ENCODE peak calls at places on chromosomes 16 and 17, in five cellular contexts. One of them, this sample, is unnamed.

GRCh38 chr16:468072-468821 is 42.8 kb downstream of the RAB11FIP3 start:
- DNase-seq in neuronal stem cell: no peak
- DNase-seq in mucosa of descending colon: no peak
- DNase-seq in fibroblast of mammary gland: no peak
- DNase-seq in cardiac muscle cell: no peak
- DNase-seq in this sample: no peak

GRCh38 chr16:68658258-68658973 is 13.3 kb downstream of the CDH3 start:
- DNase-seq in neuronal stem cell: no peak
- DNase-seq in fibroblast of mammary gland: peak; percentile 50
- DNase-seq in mucosa of descending colon: peak; percentile 35
- DNase-seq in cardiac muscle cell: peak; percentile 60
- DNase-seq in this sample: peak; percentile 64

GRCh38 chr17:61834610-61835009 is 28.7 kb downstream of the BRIP1 start:
- DNase-seq in fibroblast of mammary gland: no peak
- DNase-seq in neuronal stem cell: no peak
- DNase-seq in mucosa of descending colon: no peak
- DNase-seq in cardiac muscle cell: no peak
- DNase-seq in this sample: no peak

GRCh38 chr17:73787721-73788051 is 143.4 kb upstream of the SDK2 start:
- DNase-seq in fibroblast of mammary gland: no peak
- DNase-seq in neuronal stem cell: peak; percentile 27
- DNase-seq in mucosa of descending colon: no peak
- DNase-seq in cardiac muscle cell: no peak
- DNase-seq in this sample: no peak

GRCh38 chr17:74960739-74961342 is 11.7 kb downstream of the HID1 start:
- DNase-seq in fibroblast of mammary gland: peak; percentile 15
- DNase-seq in mucosa of descending colon: peak; percentile 81
- DNase-seq in cardiac muscle cell: peak; percentile 54
- DNase-seq in neuronal stem cell: no peak
- DNase-seq in this sample: peak; percentile 18

GRCh38 chr16:54282202-54282922 is 4.2 kb downstream of the IRX3 start:
- DNase-seq in mucosa of descending colon: peak; percentile 54
- DNase-seq in fibroblast of mammary gland: peak; percentile 29
- DNase-seq in neuronal stem cell: peak; percentile 70
- DNase-seq in cardiac muscle cell: peak; percentile 62
- DNase-seq in this sample: peak; percentile 20

GRCh38 chr17:71828182-71828596 is 292.6 kb upstream of the SOX9 start:
- DNase-seq in fibroblast of mammary gland: no peak
- DNase-seq in neuronal stem cell: peak; percentile 97
- DNase-seq in cardiac muscle cell: peak; percentile 17
- DNase-seq in mucosa of descending colon: no peak
- DNase-seq in this sample: peak; percentile 93

GRCh38 chr17:66307257-66307656 is 4.8 kb downstream of the PRKCA start:
- DNase-seq in cardiac muscle cell: no peak
- DNase-seq in neuronal stem cell: no peak
- DNase-seq in mucosa of descending colon: no peak
- DNase-seq in fibroblast of mammary gland: no peak
- DNase-seq in this sample: no peak

GRCh38 chr16:17629936-17630335 is 159.2 kb upstream of the XYLT1 start:
- DNase-seq in cardiac muscle cell: no peak
- DNase-seq in mucosa of descending colon: no peak
- DNase-seq in neuronal stem cell: no peak
- DNase-seq in fibroblast of mammary gland: no peak
- DNase-seq in this sample: no peak

GRCh38 chr16:13036600-13036999 is 135.2 kb downstream of the SHISA9 start:
- DNase-seq in fibroblast of mammary gland: peak; percentile 34
- DNase-seq in neuronal stem cell: peak; percentile 65
- DNase-seq in cardiac muscle cell: peak; percentile 23
- DNase-seq in mucosa of descending colon: peak; percentile 69
- DNase-seq in this sample: peak; percentile 47

GRCh38 chr17:28711723-28712036 is at the start of gene PROCA1:
- DNase-seq in cardiac muscle cell: no peak
- DNase-seq in mucosa of descending colon: no peak
- DNase-seq in neuronal stem cell: no peak
- DNase-seq in fibroblast of mammary gland: no peak
- DNase-seq in this sample: no peak

GRCh38 chr17:78548725-78549124 is 28.5 kb downstream of the DNAH17 start:
- DNase-seq in fibroblast of mammary gland: no peak
- DNase-seq in neuronal stem cell: no peak
- DNase-seq in cardiac muscle cell: no peak
- DNase-seq in mucosa of descending colon: no peak
- DNase-seq in this sample: no peak

GRCh38 chr17:1504866-1505265 is 11.5 kb downstream of the INPP5K start:
- DNase-seq in cardiac muscle cell: no peak
- DNase-seq in fibroblast of mammary gland: no peak
- DNase-seq in mucosa of descending colon: no peak
- DNase-seq in neuronal stem cell: no peak
- DNase-seq in this sample: no peak

GRCh38 chr16:35146031-35146710 is 1686.8 kb downstream of the TP53TG3F start:
- DNase-seq in fibroblast of mammary gland: no peak
- DNase-seq in neuronal stem cell: no peak
- DNase-seq in cardiac muscle cell: no peak
- DNase-seq in mucosa of descending colon: no peak
- DNase-seq in this sample: no peak

GRCh38 chr17:81641825-81642489 is 5.0 kb downstream of the TSPAN10 start:
- DNase-seq in neuronal stem cell: no peak
- DNase-seq in fibroblast of mammary gland: peak; percentile 71
- DNase-seq in cardiac muscle cell: peak; percentile 36
- DNase-seq in mucosa of descending colon: no peak
- DNase-seq in this sample: peak; percentile 47

GRCh38 chr17:58991718-58992331 is 114.9 kb downstream of the TRIM37 start:
- DNase-seq in fibroblast of mammary gland: no peak
- DNase-seq in mucosa of descending colon: peak; percentile 9
- DNase-seq in cardiac muscle cell: peak; percentile 11
- DNase-seq in neuronal stem cell: no peak
- DNase-seq in this sample: peak; percentile 58

GRCh38 chr17:46818319-46818928 is at the start of gene WNT3:
- DNase-seq in fibroblast of mammary gland: no peak
- DNase-seq in mucosa of descending colon: peak; percentile 17
- DNase-seq in neuronal stem cell: no peak
- DNase-seq in cardiac muscle cell: no peak
- DNase-seq in this sample: no peak

GRCh38 chr17:15966183-15966878 is 21.4 kb downstream of the ADORA2B start:
- DNase-seq in mucosa of descending colon: peak; percentile 72
- DNase-seq in cardiac muscle cell: no peak
- DNase-seq in fibroblast of mammary gland: no peak
- DNase-seq in neuronal stem cell: peak; percentile 86
- DNase-seq in this sample: peak; percentile 60

GRCh38 chr17:45341389-45342158 is 24.8 kb upstream of the MAP3K14 start:
- DNase-seq in cardiac muscle cell: peak; percentile 96
- DNase-seq in neuronal stem cell: peak; percentile 41
- DNase-seq in fibroblast of mammary gland: peak; percentile 99
- DNase-seq in mucosa of descending colon: peak; percentile 22
- DNase-seq in this sample: peak; percentile 90

GRCh38 chr17:19978206-19978802 is 676 bp upstream of the AKAP10 start:
- DNase-seq in cardiac muscle cell: no peak
- DNase-seq in fibroblast of mammary gland: peak; percentile 37
- DNase-seq in mucosa of descending colon: no peak
- DNase-seq in neuronal stem cell: no peak
- DNase-seq in this sample: no peak

GRCh38 chr17:48024149-48025039 is 13.2 kb downstream of the COPZ2 start:
- DNase-seq in cardiac muscle cell: peak; percentile 38
- DNase-seq in neuronal stem cell: no peak
- DNase-seq in fibroblast of mammary gland: peak; percentile 21
- DNase-seq in mucosa of descending colon: peak; percentile 75
- DNase-seq in this sample: no peak

GRCh38 chr16:89822188-89823086 is 5.8 kb upstream of the SPIRE2 start:
- DNase-seq in cardiac muscle cell: no peak
- DNase-seq in mucosa of descending colon: peak; percentile 53
- DNase-seq in neuronal stem cell: no peak
- DNase-seq in fibroblast of mammary gland: no peak
- DNase-seq in this sample: no peak

GRCh38 chr16:46757339-46758050 is 9.4 kb upstream of the MYLK3 start:
- DNase-seq in neuronal stem cell: no peak
- DNase-seq in cardiac muscle cell: peak; percentile 55
- DNase-seq in fibroblast of mammary gland: no peak
- DNase-seq in mucosa of descending colon: no peak
- DNase-seq in this sample: no peak

GRCh38 chr16:75252049-75252864 is 833 bp upstream of the BCAR1 start:
- DNase-seq in mucosa of descending colon: no peak
- DNase-seq in neuronal stem cell: no peak
- DNase-seq in cardiac muscle cell: no peak
- DNase-seq in fibroblast of mammary gland: no peak
- DNase-seq in this sample: no peak

GRCh38 chr17:38571833-38572274 is 33.9 kb downstream of the SRCIN1 start:
- DNase-seq in fibroblast of mammary gland: no peak
- DNase-seq in neuronal stem cell: no peak
- DNase-seq in cardiac muscle cell: no peak
- DNase-seq in mucosa of descending colon: no peak
- DNase-seq in this sample: no peak

GRCh38 chr17:57342141-57342540 is 85.8 kb downstream of the MSI2 start:
- DNase-seq in neuronal stem cell: no peak
- DNase-seq in fibroblast of mammary gland: no peak
- DNase-seq in mucosa of descending colon: no peak
- DNase-seq in cardiac muscle cell: no peak
- DNase-seq in this sample: peak; percentile 30

GRCh38 chr17:3915642-3916012 is 638 bp downstream of the P2RX1 start:
- DNase-seq in mucosa of descending colon: no peak
- DNase-seq in neuronal stem cell: no peak
- DNase-seq in cardiac muscle cell: no peak
- DNase-seq in fibroblast of mammary gland: no peak
- DNase-seq in this sample: no peak

DNA sequence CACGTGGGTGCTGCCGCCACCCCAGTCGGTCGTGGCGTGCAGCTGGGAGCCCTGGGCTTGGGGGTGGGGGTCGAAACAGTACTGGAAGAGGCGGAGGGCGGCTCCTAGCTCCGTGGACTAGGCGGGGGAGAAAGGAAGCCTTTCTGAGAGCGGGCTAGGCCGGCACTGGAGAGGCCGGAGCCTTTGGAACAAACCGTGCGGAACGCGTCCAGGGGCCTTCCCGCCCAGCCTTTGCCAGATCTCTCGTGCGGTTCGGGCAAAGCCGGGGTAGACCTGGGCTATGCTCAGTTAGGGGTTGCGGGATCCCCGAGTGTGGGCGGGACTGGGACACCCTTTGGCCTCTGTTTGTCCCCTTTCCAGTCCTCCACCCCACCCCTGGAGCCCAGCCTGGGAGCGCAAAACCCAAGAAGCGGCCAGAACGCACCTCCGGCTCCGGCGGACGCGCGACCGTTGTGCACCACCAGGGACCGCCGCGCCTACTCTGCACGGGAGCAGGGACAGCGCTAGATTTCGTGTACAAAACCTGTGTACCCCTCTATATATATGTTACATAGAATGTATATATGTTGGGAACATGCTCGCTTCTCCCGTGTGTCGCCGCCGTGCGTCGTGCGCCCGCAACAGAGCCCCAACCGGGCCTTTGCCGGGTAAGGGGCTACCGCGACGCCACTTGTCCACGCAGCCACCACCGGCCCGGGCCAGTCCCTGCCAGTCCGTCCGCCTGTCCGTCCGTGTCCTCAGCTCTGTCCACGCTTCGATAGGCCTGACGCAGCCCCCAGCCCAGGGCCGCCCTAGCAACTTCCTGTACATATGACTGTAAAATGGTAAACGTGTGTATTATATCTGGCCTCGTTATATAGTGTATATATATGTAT is 26.2 kb downstream of the SREBF1 start:
- DNase-seq in neuronal stem cell: no peak
- DNase-seq in mucosa of descending colon: no peak
- DNase-seq in fibroblast of mammary gland: peak; percentile 49
- DNase-seq in cardiac muscle cell: peak; percentile 66
- DNase-seq in this sample: no peak
- H3K4me3 ChIP-seq in neuronal stem cell: peak overlapping the region; percentile 7
- H3K4me3 ChIP-seq in mucosa of descending colon: no peak overlapping the region
- H3K4me3 ChIP-seq in fibroblast of mammary gland: no peak overlapping the region
- H3K4me3 ChIP-seq in cardiac muscle cell: no peak overlapping the region
- H3K4me3 ChIP-seq in this sample: no peak overlapping the region

GRCh38 chr17:40065771-40066510 is 3.2 kb downstream of the THRA start:
- DNase-seq in cardiac muscle cell: no peak
- DNase-seq in fibroblast of mammary gland: no peak
- DNase-seq in neuronal stem cell: no peak
- DNase-seq in mucosa of descending colon: no peak
- DNase-seq in this sample: no peak
- H3K4me3 ChIP-seq in cardiac muscle cell: peak overlapping the region; percentile 93
- H3K4me3 ChIP-seq in fibroblast of mammary gland: no peak overlapping the region
- H3K4me3 ChIP-seq in neuronal stem cell: no peak overlapping the region
- H3K4me3 ChIP-seq in mucosa of descending colon: no peak overlapping the region
- H3K4me3 ChIP-seq in this sample: no peak overlapping the region

DNA sequence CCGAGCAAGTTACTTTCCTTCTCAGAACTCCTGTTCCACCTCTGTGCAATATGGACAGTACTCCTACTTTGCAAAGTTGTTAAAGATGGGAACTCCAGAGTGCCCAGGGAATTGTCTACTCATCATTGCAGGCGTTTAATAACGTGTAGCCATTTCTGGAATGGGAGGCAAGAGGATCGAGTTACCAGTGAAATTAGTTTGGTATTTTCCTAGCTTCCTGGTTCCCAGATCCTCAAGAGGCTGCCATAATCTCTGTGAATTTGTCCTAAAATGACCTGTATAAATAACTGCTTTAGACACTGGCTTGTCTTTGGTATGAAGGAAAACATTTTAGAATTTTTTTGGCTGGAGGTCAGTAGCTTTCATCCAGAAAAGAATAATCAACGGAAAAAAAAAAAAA is 27.7 kb downstream of the WWOX start:
- DNase-seq in cardiac muscle cell: peak; percentile 43
- DNase-seq in fibroblast of mammary gland: peak; percentile 79
- DNase-seq in mucosa of descending colon: no peak
- DNase-seq in neuronal stem cell: no peak
- DNase-seq in this sample: peak; percentile 22
- H3K4me3 ChIP-seq in cardiac muscle cell: no peak overlapping the region
- H3K4me3 ChIP-seq in fibroblast of mammary gland: no peak overlapping the region
- H3K4me3 ChIP-seq in mucosa of descending colon: no peak overlapping the region
- H3K4me3 ChIP-seq in neuronal stem cell: no peak overlapping the region
- H3K4me3 ChIP-seq in this sample: no peak overlapping the region

GRCh38 chr16:25011891-25012499 is 3.2 kb downstream of the ARHGAP17 start:
- DNase-seq in neuronal stem cell: no peak
- DNase-seq in cardiac muscle cell: no peak
- DNase-seq in fibroblast of mammary gland: no peak
- DNase-seq in mucosa of descending colon: no peak
- DNase-seq in this sample: no peak

GRCh38 chr16:25014500-25015147 is 545 bp downstream of the ARHGAP17 start:
- DNase-seq in cardiac muscle cell: peak; percentile 52
- DNase-seq in fibroblast of mammary gland: peak; percentile 45
- DNase-seq in neuronal stem cell: peak; percentile 46
- DNase-seq in mucosa of descending colon: peak; percentile 63
- DNase-seq in this sample: peak; percentile 42

GRCh38 chr16:25013751-25014499 is 1.2 kb downstream of the ARHGAP17 start:
- DNase-seq in neuronal stem cell: no peak
- DNase-seq in mucosa of descending colon: no peak
- DNase-seq in fibroblast of mammary gland: no peak
- DNase-seq in cardiac muscle cell: no peak
- DNase-seq in this sample: no peak

GRCh38 chr16:25012525-25012991 is 2.6 kb downstream of the ARHGAP17 start:
- DNase-seq in cardiac muscle cell: peak; percentile 52
- DNase-seq in neuronal stem cell: no peak
- DNase-seq in mucosa of descending colon: peak; percentile 66
- DNase-seq in fibroblast of mammary gland: peak; percentile 93
- DNase-seq in this sample: peak; percentile 73

DNA sequence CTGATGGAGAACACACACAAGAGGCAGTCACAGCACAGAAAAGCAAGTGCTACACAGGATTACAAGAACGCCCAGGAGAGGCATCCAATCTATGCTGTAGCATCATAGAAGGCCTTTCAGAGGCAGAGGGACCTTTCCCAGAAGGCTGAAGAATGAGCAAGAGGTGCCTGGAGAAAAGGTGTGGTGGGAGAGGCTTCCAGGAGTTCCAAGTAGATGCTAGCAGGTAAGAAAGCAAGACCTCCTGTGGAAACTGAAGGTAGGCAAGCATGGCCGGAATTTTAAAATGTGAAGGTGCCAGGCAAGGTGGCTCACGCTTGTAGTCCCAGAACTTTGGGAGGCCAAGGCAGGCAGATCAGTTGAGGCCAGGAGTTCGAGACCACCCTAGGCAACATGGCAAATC is 2.1 kb downstream of the ARHGAP17 start:
- DNase-seq in cardiac muscle cell: no peak
- DNase-seq in mucosa of descending colon: no peak
- DNase-seq in neuronal stem cell: no peak
- DNase-seq in fibroblast of mammary gland: no peak
- DNase-seq in this sample: no peak
- H3K4me3 ChIP-seq in cardiac muscle cell: no peak overlapping the region
- H3K4me3 ChIP-seq in mucosa of descending colon: no peak overlapping the region
- H3K4me3 ChIP-seq in neuronal stem cell: no peak overlapping the region
- H3K4me3 ChIP-seq in fibroblast of mammary gland: no peak overlapping the region
- H3K4me3 ChIP-seq in this sample: no peak overlapping the region

This sample was measured in astrocyte of the spinal cord.